ENCODE peak calls at places on chromosome 14, in five cellular contexts. One of them, this sample, is unnamed.

GRCh38 chr14:29458547-29458946 is 469.1 kb downstream of the PRKD1 start:
- DNase-seq in stomach: no peak
- DNase-seq in K562: no peak
- DNase-seq in A549: no peak
- DNase-seq in GM12878: no peak
- DNase-seq in this sample: no peak

GRCh38 chr14:103052407-103052806 is 4.9 kb downstream of the CDC42BPB start:
- DNase-seq in K562: no peak
- DNase-seq in A549: no peak
- DNase-seq in GM12878: peak; percentile 53
- DNase-seq in stomach: no peak
- DNase-seq in this sample: no peak

GRCh38 chr14:96079066-96079465 is 39.9 kb downstream of the C14orf132 start:
- DNase-seq in A549: no peak
- DNase-seq in GM12878: no peak
- DNase-seq in stomach: no peak
- DNase-seq in K562: no peak
- DNase-seq in this sample: no peak

GRCh38 chr14:28807518-28807917 is 40.9 kb downstream of the FOXG1 start:
- DNase-seq in K562: no peak
- DNase-seq in GM12878: no peak
- DNase-seq in stomach: no peak
- DNase-seq in A549: no peak
- DNase-seq in this sample: no peak

GRCh38 chr14:50773632-50774541 is 57.1 kb downstream of the NIN start:
- DNase-seq in stomach: peak; percentile 69
- DNase-seq in K562: peak; percentile 60
- DNase-seq in A549: peak; percentile 33
- DNase-seq in GM12878: no peak
- DNase-seq in this sample: peak; percentile 38

GRCh38 chr14:87994974-87995373 is 2.0 kb upstream of the GALC start:
- DNase-seq in A549: no peak
- DNase-seq in GM12878: peak; percentile 83
- DNase-seq in stomach: no peak
- DNase-seq in K562: no peak
- DNase-seq in this sample: no peak

GRCh38 chr14:57493467-57494181 is at the start of gene CCDC198:
- DNase-seq in K562: no peak
- DNase-seq in stomach: no peak
- DNase-seq in GM12878: peak; percentile 65
- DNase-seq in A549: peak; percentile 71
- DNase-seq in this sample: no peak

GRCh38 chr14:75842624-75843023 is 139.2 kb downstream of the TGFB3 start:
- DNase-seq in GM12878: no peak
- DNase-seq in A549: no peak
- DNase-seq in K562: no peak
- DNase-seq in stomach: no peak
- DNase-seq in this sample: no peak

GRCh38 chr14:31726337-31726736 is 165.1 kb downstream of the NUBPL start:
- DNase-seq in K562: no peak
- DNase-seq in A549: no peak
- DNase-seq in GM12878: no peak
- DNase-seq in stomach: no peak
- DNase-seq in this sample: no peak

GRCh38 chr14:31727797-31728196 is 166.6 kb downstream of the NUBPL start:
- DNase-seq in stomach: no peak
- DNase-seq in K562: no peak
- DNase-seq in GM12878: no peak
- DNase-seq in A549: no peak
- DNase-seq in this sample: no peak
- TF ChIP-seq EP300 in stomach: no peak
- TF ChIP-seq EP300 in K562: no peak
- TF ChIP-seq EP300 in GM12878: no peak
- TF ChIP-seq EP300 in A549: no peak
- TF ChIP-seq EP300 in this sample: no peak

GRCh38 chr14:59905193-59905592 is 14.8 kb upstream of the LRRC9 start:
- DNase-seq in K562: no peak
- DNase-seq in stomach: no peak
- DNase-seq in A549: no peak
- DNase-seq in GM12878: no peak
- DNase-seq in this sample: no peak
- TF ChIP-seq EP300 in K562: no peak
- TF ChIP-seq EP300 in stomach: no peak
- TF ChIP-seq EP300 in A549: no peak
- TF ChIP-seq EP300 in GM12878: no peak
- TF ChIP-seq EP300 in this sample: no peak

DNA sequence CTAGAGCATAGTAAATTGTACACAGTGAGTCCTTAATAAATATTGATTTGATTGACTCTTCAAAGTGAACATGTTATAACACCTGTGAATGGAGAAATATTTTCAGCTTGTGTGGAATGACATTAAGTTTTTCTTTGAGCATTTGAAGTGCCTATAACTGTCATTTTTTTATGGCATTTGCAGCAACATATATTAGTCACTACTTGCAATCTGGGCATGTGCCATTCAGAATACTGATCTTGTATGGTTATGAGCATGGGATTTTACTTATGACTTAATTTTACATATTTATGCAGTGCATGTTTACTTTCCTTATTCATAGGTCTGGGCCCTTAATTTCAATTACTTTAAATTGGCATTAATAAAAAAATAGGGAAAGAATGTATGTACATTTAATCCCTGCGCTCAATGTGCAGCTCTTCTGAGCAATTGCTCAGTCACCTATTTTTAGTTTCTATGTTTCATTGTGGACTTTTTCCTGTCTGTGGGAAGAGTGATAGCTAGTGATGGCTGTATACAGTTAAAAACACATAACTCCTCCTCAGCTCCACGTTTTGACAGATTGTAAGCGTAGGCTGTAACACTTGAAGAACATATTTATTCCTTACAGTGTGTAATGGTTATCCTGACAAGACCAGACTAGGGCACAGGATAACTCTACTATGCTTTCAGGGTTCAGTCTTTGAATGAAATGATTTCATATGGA is 339.6 kb downstream of the SNAPC1 start:
- DNase-seq in stomach: no peak
- DNase-seq in K562: no peak
- DNase-seq in GM12878: no peak
- DNase-seq in A549: no peak
- DNase-seq in this sample: no peak
- TF ChIP-seq EP300 in stomach: no peak
- TF ChIP-seq EP300 in K562: no peak
- TF ChIP-seq EP300 in GM12878: no peak
- TF ChIP-seq EP300 in A549: no peak
- TF ChIP-seq EP300 in this sample: no peak

GRCh38 chr14:72699852-72700257 is 194.0 kb downstream of the DPF3 start:
- DNase-seq in K562: no peak
- DNase-seq in A549: peak; percentile 14
- DNase-seq in stomach: no peak
- DNase-seq in GM12878: no peak
- DNase-seq in this sample: no peak
- TF ChIP-seq EP300 in K562: no peak
- TF ChIP-seq EP300 in A549: no peak
- TF ChIP-seq EP300 in stomach: no peak
- TF ChIP-seq EP300 in GM12878: no peak
- TF ChIP-seq EP300 in this sample: no peak

This sample was measured in H1.